ENCODE peak calls at places on chromosomes 13 and 19, in seven cellular contexts. One of them, this sample, is unnamed.

GRCh38 chr13:84497613-84498012 is 615.3 kb upstream of the SLITRK1 start:
- DNase-seq in Panc1: no peak
- DNase-seq in IMR-90: no peak
- DNase-seq in lower leg skin: no peak
- DNase-seq in pancreas: no peak
- DNase-seq in CD8-positive, alpha-beta T cell: no peak
- DNase-seq in AG04449: no peak
- DNase-seq in this sample: no peak

GRCh38 chr13:36807616-36808015 is 11.4 kb upstream of the RFXAP start:
- DNase-seq in Panc1: no peak
- DNase-seq in IMR-90: no peak
- DNase-seq in lower leg skin: no peak
- DNase-seq in pancreas: no peak
- DNase-seq in CD8-positive, alpha-beta T cell: no peak
- DNase-seq in AG04449: no peak
- DNase-seq in this sample: no peak

GRCh38 chr19:48878219-48879024 is 6.2 kb downstream of the PPP1R15A start:
- DNase-seq in Panc1: no peak
- DNase-seq in IMR-90: peak; percentile 41
- DNase-seq in lower leg skin: no peak
- DNase-seq in pancreas: no peak
- DNase-seq in CD8-positive, alpha-beta T cell: no peak
- DNase-seq in AG04449: no peak
- DNase-seq in this sample: no peak

GRCh38 chr19:1767464-1767933 is 14.2 kb downstream of the ONECUT3 start:
- DNase-seq in Panc1: no peak
- DNase-seq in IMR-90: no peak
- DNase-seq in lower leg skin: no peak
- DNase-seq in pancreas: peak; percentile 17
- DNase-seq in CD8-positive, alpha-beta T cell: peak; percentile 63
- DNase-seq in AG04449: no peak
- DNase-seq in this sample: peak; percentile 75

GRCh38 chr19:55418185-55418584 is 10.6 kb upstream of the UBE2S start:
- DNase-seq in Panc1: peak; percentile 60
- DNase-seq in IMR-90: peak; percentile 91
- DNase-seq in lower leg skin: peak; percentile 30
- DNase-seq in pancreas: peak; percentile 40
- DNase-seq in CD8-positive, alpha-beta T cell: peak; percentile 54
- DNase-seq in AG04449: peak; percentile 63
- DNase-seq in this sample: peak; percentile 67

GRCh38 chr13:101845501-101846012 is 393.1 kb downstream of the ITGBL1 start:
- DNase-seq in Panc1: no peak
- DNase-seq in IMR-90: peak; percentile 3
- DNase-seq in lower leg skin: no peak
- DNase-seq in pancreas: no peak
- DNase-seq in CD8-positive, alpha-beta T cell: no peak
- DNase-seq in AG04449: no peak
- DNase-seq in this sample: no peak

GRCh38 chr13:21106089-21106488 is 44.7 kb upstream of the LATS2 start:
- DNase-seq in Panc1: no peak
- DNase-seq in IMR-90: peak; percentile 74
- DNase-seq in lower leg skin: no peak
- DNase-seq in pancreas: no peak
- DNase-seq in CD8-positive, alpha-beta T cell: no peak
- DNase-seq in AG04449: peak; percentile 26
- DNase-seq in this sample: no peak

GRCh38 chr19:43532571-43532961 is 422 bp upstream of the ZNF575 start:
- DNase-seq in Panc1: no peak
- DNase-seq in IMR-90: no peak
- DNase-seq in lower leg skin: peak; percentile 32
- DNase-seq in pancreas: peak; percentile 50
- DNase-seq in CD8-positive, alpha-beta T cell: no peak
- DNase-seq in AG04449: no peak
- DNase-seq in this sample: peak; percentile 22

GRCh38 chr19:15074371-15074770 is 7.6 kb upstream of the OR1I1 start:
- DNase-seq in Panc1: no peak
- DNase-seq in IMR-90: no peak
- DNase-seq in lower leg skin: no peak
- DNase-seq in pancreas: no peak
- DNase-seq in CD8-positive, alpha-beta T cell: no peak
- DNase-seq in AG04449: no peak
- DNase-seq in this sample: no peak

GRCh38 chr19:17946965-17947784 is 14.4 kb downstream of the CCDC124 start:
- DNase-seq in Panc1: no peak
- DNase-seq in IMR-90: no peak
- DNase-seq in lower leg skin: no peak
- DNase-seq in pancreas: peak; percentile 28
- DNase-seq in CD8-positive, alpha-beta T cell: no peak
- DNase-seq in AG04449: no peak
- DNase-seq in this sample: no peak

DNA sequence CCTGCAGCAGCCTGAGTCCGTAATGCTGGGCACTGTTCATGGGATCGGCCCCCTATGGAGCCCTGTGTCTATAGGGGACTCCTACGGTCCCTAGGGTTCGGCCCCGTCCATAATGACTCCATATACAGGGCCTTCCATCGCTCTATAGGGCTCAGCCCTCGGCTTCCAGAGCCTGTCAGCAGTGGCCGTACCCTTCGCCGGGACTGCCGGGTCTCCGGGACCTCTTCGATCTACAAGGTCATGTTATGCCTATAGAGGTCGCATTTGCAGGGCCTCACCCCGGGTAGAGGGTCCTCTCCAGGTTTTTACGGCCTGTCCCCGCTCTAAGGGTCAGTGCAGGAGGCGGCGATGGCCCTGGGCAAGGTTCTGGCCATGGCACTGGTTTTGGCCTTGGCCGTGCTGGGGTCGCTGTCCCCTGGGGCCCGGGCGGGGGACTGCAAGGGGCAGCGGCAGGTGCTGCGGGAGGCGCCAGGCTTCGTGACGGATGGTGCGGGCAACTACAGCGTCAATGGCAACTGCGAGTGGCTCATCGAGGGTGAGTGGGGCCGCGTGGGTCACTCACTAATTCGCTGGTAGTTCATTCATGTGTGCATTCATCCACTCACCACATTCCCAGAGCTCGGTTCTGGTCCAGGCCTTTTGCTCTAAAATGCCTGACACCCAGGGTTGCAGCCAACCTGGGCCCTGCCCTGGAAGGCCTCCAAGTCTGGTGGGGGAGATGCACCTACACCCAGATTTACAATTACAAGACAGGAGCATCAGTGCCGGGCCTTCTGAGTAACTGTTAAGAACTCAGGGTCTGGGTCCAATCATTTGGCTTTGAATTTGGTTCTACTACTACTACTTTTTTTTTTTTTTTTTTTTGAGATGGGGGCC is 699 bp downstream of the MEGF8 start:
- DNase-seq in Panc1: no peak
- DNase-seq in IMR-90: no peak
- DNase-seq in lower leg skin: no peak
- DNase-seq in pancreas: peak; percentile 30
- DNase-seq in CD8-positive, alpha-beta T cell: peak; percentile 17
- DNase-seq in AG04449: no peak
- DNase-seq in this sample: peak; percentile 39
- TF ChIP-seq CTCF in Panc1: no peak
- TF ChIP-seq CTCF in IMR-90: no peak
- TF ChIP-seq CTCF in lower leg skin: no peak
- TF ChIP-seq CTCF in pancreas: no peak
- TF ChIP-seq CTCF in CD8-positive, alpha-beta T cell: no peak
- TF ChIP-seq CTCF in AG04449: no peak
- TF ChIP-seq CTCF in this sample: no peak

GRCh38 chr19:46150606-46151005 is 2.6 kb downstream of the IGFL2 start:
- DNase-seq in Panc1: no peak
- DNase-seq in IMR-90: no peak
- DNase-seq in lower leg skin: no peak
- DNase-seq in pancreas: no peak
- DNase-seq in CD8-positive, alpha-beta T cell: no peak
- DNase-seq in AG04449: no peak
- DNase-seq in this sample: no peak
- TF ChIP-seq CTCF in Panc1: no peak
- TF ChIP-seq CTCF in IMR-90: no peak
- TF ChIP-seq CTCF in lower leg skin: no peak
- TF ChIP-seq CTCF in pancreas: no peak
- TF ChIP-seq CTCF in CD8-positive, alpha-beta T cell: no peak
- TF ChIP-seq CTCF in AG04449: no peak
- TF ChIP-seq CTCF in this sample: no peak

DNA sequence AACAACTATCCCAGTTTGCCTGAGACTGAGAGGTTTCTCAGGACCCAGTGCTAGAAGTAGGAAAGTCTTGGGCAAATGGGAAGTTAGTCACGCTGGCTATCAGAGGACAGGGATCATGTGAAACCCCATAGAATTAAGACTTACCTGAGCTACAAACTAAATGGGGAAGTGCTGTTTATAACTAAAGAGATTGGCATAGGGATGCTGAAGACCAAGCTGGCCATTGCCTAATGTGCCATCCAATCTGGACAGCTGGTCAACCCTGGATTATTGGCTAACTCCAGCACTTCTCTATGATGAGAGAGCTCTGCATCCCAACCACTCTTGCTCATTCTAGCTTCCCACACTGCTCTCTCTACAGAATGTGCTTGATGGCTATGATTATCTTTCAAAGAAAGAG is 216.1 kb downstream of the TDRD3 start:
- DNase-seq in Panc1: no peak
- DNase-seq in IMR-90: no peak
- DNase-seq in lower leg skin: no peak
- DNase-seq in pancreas: no peak
- DNase-seq in CD8-positive, alpha-beta T cell: no peak
- DNase-seq in AG04449: no peak
- DNase-seq in this sample: no peak
- TF ChIP-seq CTCF in Panc1: no peak
- TF ChIP-seq CTCF in IMR-90: no peak
- TF ChIP-seq CTCF in lower leg skin: no peak
- TF ChIP-seq CTCF in pancreas: no peak
- TF ChIP-seq CTCF in CD8-positive, alpha-beta T cell: no peak
- TF ChIP-seq CTCF in AG04449: no peak
- TF ChIP-seq CTCF in this sample: no peak

GRCh38 chr13:59641261-59641660 is 522.5 kb downstream of the DIAPH3 start:
- DNase-seq in Panc1: no peak
- DNase-seq in IMR-90: no peak
- DNase-seq in lower leg skin: no peak
- DNase-seq in pancreas: no peak
- DNase-seq in CD8-positive, alpha-beta T cell: no peak
- DNase-seq in AG04449: no peak
- DNase-seq in this sample: no peak
- TF ChIP-seq CTCF in Panc1: no peak
- TF ChIP-seq CTCF in IMR-90: no peak
- TF ChIP-seq CTCF in lower leg skin: no peak
- TF ChIP-seq CTCF in pancreas: no peak
- TF ChIP-seq CTCF in CD8-positive, alpha-beta T cell: no peak
- TF ChIP-seq CTCF in AG04449: no peak
- TF ChIP-seq CTCF in this sample: no peak

DNA sequence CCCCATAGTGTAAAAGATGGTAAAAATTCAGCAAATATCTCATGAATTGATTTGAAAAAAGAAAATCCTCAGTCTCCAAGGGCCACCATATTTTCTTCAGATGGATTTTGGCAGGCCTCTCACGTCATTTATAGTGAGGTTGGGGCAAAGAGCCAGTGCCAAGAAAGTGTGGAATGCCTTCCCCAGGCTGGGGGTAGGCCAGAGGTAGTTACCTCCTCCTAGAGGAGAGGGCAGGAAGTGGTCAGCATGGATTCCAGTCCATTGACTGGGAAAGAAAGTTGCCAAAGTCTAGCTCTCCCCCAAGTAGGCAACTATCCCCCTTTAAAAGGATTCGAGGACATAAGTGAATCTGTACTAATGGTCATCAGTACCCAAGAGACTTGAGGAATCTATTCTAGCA is 68.4 kb upstream of the KCTD4 start:
- DNase-seq in Panc1: no peak
- DNase-seq in IMR-90: peak; percentile 20
- DNase-seq in lower leg skin: no peak
- DNase-seq in pancreas: no peak
- DNase-seq in CD8-positive, alpha-beta T cell: no peak
- DNase-seq in AG04449: no peak
- DNase-seq in this sample: no peak
- TF ChIP-seq CTCF in Panc1: no peak
- TF ChIP-seq CTCF in IMR-90: no peak
- TF ChIP-seq CTCF in lower leg skin: no peak
- TF ChIP-seq CTCF in pancreas: no peak
- TF ChIP-seq CTCF in CD8-positive, alpha-beta T cell: no peak
- TF ChIP-seq CTCF in AG04449: no peak
- TF ChIP-seq CTCF in this sample: no peak

GRCh38 chr19:10768369-10768768 is 50.5 kb downstream of the DNM2 start:
- DNase-seq in Panc1: no peak
- DNase-seq in IMR-90: no peak
- DNase-seq in lower leg skin: no peak
- DNase-seq in pancreas: no peak
- DNase-seq in CD8-positive, alpha-beta T cell: no peak
- DNase-seq in AG04449: no peak
- DNase-seq in this sample: no peak
- TF ChIP-seq CTCF in Panc1: no peak
- TF ChIP-seq CTCF in IMR-90: no peak
- TF ChIP-seq CTCF in lower leg skin: no peak
- TF ChIP-seq CTCF in pancreas: no peak
- TF ChIP-seq CTCF in CD8-positive, alpha-beta T cell: no peak
- TF ChIP-seq CTCF in AG04449: no peak
- TF ChIP-seq CTCF in this sample: no peak

GRCh38 chr13:94224670-94225069 is 254.8 kb downstream of the DCT start:
- DNase-seq in Panc1: no peak
- DNase-seq in IMR-90: no peak
- DNase-seq in lower leg skin: no peak
- DNase-seq in pancreas: no peak
- DNase-seq in CD8-positive, alpha-beta T cell: no peak
- DNase-seq in AG04449: no peak
- DNase-seq in this sample: no peak
- TF ChIP-seq CTCF in Panc1: peak; percentile 7
- TF ChIP-seq CTCF in IMR-90: no peak
- TF ChIP-seq CTCF in lower leg skin: no peak
- TF ChIP-seq CTCF in pancreas: no peak
- TF ChIP-seq CTCF in CD8-positive, alpha-beta T cell: no peak
- TF ChIP-seq CTCF in AG04449: no peak
- TF ChIP-seq CTCF in this sample: no peak

This sample was measured in endothelial cell.